ENCODE peak calls at places on chromosome 14, in eight cellular contexts. One of them, this sample, is unnamed.

GRCh38 chr14:64715146-64715627 is 11.0 kb downstream of the PLEKHG3 start:
- DNase-seq in mucosa of gallbladder: no peak
- DNase-seq in caudate nucleus: no peak
- DNase-seq in uterus: no peak
- DNase-seq in HFF-Myc: no peak
- DNase-seq in A549: no peak
- DNase-seq in cardiac fibroblast: no peak
- DNase-seq in T follicular helper cell: no peak
- DNase-seq in this sample: no peak

GRCh38 chr14:96090441-96091148 is 51.4 kb downstream of the C14orf132 start:
- DNase-seq in T follicular helper cell: no peak
- DNase-seq in caudate nucleus: peak
- DNase-seq in cardiac fibroblast: peak
- DNase-seq in HFF-Myc: no peak
- DNase-seq in mucosa of gallbladder: peak
- DNase-seq in A549: no peak
- DNase-seq in uterus: peak
- DNase-seq in this sample: no peak

GRCh38 chr14:72516936-72517408 is 376.9 kb downstream of the DPF3 start:
- DNase-seq in uterus: peak
- DNase-seq in A549: no peak
- DNase-seq in cardiac fibroblast: peak
- DNase-seq in T follicular helper cell: peak
- DNase-seq in mucosa of gallbladder: peak
- DNase-seq in caudate nucleus: peak
- DNase-seq in HFF-Myc: peak
- DNase-seq in this sample: peak

GRCh38 chr14:61409782-61410181 is 88.4 kb downstream of the PRKCH start:
- DNase-seq in caudate nucleus: no peak
- DNase-seq in HFF-Myc: no peak
- DNase-seq in T follicular helper cell: no peak
- DNase-seq in cardiac fibroblast: no peak
- DNase-seq in uterus: no peak
- DNase-seq in A549: no peak
- DNase-seq in mucosa of gallbladder: no peak
- DNase-seq in this sample: no peak

GRCh38 chr14:61051046-61051445 is 70.0 kb downstream of the SLC38A6 start:
- DNase-seq in T follicular helper cell: no peak
- DNase-seq in caudate nucleus: no peak
- DNase-seq in cardiac fibroblast: no peak
- DNase-seq in A549: no peak
- DNase-seq in HFF-Myc: no peak
- DNase-seq in uterus: no peak
- DNase-seq in mucosa of gallbladder: no peak
- DNase-seq in this sample: no peak

GRCh38 chr14:104795781-104796681 is 483 bp upstream of the AKT1 start:
- DNase-seq in T follicular helper cell: peak
- DNase-seq in mucosa of gallbladder: no peak
- DNase-seq in HFF-Myc: no peak
- DNase-seq in uterus: no peak
- DNase-seq in A549: peak
- DNase-seq in cardiac fibroblast: peak
- DNase-seq in caudate nucleus: no peak
- DNase-seq in this sample: no peak

GRCh38 chr14:75242546-75243273 is 35.9 kb upstream of the FOS start:
- DNase-seq in T follicular helper cell: no peak
- DNase-seq in caudate nucleus: no peak
- DNase-seq in A549: no peak
- DNase-seq in HFF-Myc: peak
- DNase-seq in cardiac fibroblast: peak
- DNase-seq in mucosa of gallbladder: no peak
- DNase-seq in uterus: no peak
- DNase-seq in this sample: no peak

GRCh38 chr14:41636492-41637392 is 30.1 kb downstream of the LRFN5 start:
- DNase-seq in cardiac fibroblast: no peak
- DNase-seq in T follicular helper cell: no peak
- DNase-seq in caudate nucleus: no peak
- DNase-seq in uterus: no peak
- DNase-seq in HFF-Myc: no peak
- DNase-seq in mucosa of gallbladder: no peak
- DNase-seq in A549: no peak
- DNase-seq in this sample: no peak

GRCh38 chr14:48748151-48748550 is 838.0 kb downstream of the RPS29 start:
- DNase-seq in HFF-Myc: no peak
- DNase-seq in T follicular helper cell: no peak
- DNase-seq in caudate nucleus: no peak
- DNase-seq in A549: no peak
- DNase-seq in uterus: no peak
- DNase-seq in cardiac fibroblast: no peak
- DNase-seq in mucosa of gallbladder: no peak
- DNase-seq in this sample: no peak

GRCh38 chr14:91415794-91416743 is 1.6 kb downstream of the CCDC88C start:
- DNase-seq in caudate nucleus: no peak
- DNase-seq in mucosa of gallbladder: no peak
- DNase-seq in cardiac fibroblast: no peak
- DNase-seq in HFF-Myc: no peak
- DNase-seq in A549: no peak
- DNase-seq in T follicular helper cell: peak
- DNase-seq in uterus: no peak
- DNase-seq in this sample: no peak

GRCh38 chr14:36068777-36069534 is 107.6 kb downstream of the PTCSC3 start:
- DNase-seq in mucosa of gallbladder: no peak
- DNase-seq in cardiac fibroblast: peak
- DNase-seq in uterus: no peak
- DNase-seq in A549: no peak
- DNase-seq in T follicular helper cell: no peak
- DNase-seq in caudate nucleus: no peak
- DNase-seq in HFF-Myc: no peak
- DNase-seq in this sample: no peak

GRCh38 chr14:78005325-78005724 is 164.8 kb upstream of the NRXN3 start:
- DNase-seq in HFF-Myc: no peak
- DNase-seq in uterus: no peak
- DNase-seq in mucosa of gallbladder: no peak
- DNase-seq in A549: peak
- DNase-seq in caudate nucleus: no peak
- DNase-seq in T follicular helper cell: no peak
- DNase-seq in cardiac fibroblast: peak
- DNase-seq in this sample: no peak

GRCh38 chr14:92632546-92633273 is 115.7 kb downstream of the LGMN start:
- DNase-seq in T follicular helper cell: no peak
- DNase-seq in cardiac fibroblast: no peak
- DNase-seq in mucosa of gallbladder: no peak
- DNase-seq in uterus: no peak
- DNase-seq in A549: no peak
- DNase-seq in caudate nucleus: no peak
- DNase-seq in HFF-Myc: no peak
- DNase-seq in this sample: no peak

GRCh38 chr14:68210729-68211299 is 391.2 kb downstream of the RAD51B start:
- DNase-seq in A549: no peak
- DNase-seq in uterus: no peak
- DNase-seq in HFF-Myc: peak
- DNase-seq in caudate nucleus: no peak
- DNase-seq in cardiac fibroblast: peak
- DNase-seq in mucosa of gallbladder: no peak
- DNase-seq in T follicular helper cell: no peak
- DNase-seq in this sample: no peak

GRCh38 chr14:30252151-30252550 is 306.8 kb upstream of the G2E3 start:
- DNase-seq in uterus: no peak
- DNase-seq in T follicular helper cell: no peak
- DNase-seq in mucosa of gallbladder: no peak
- DNase-seq in cardiac fibroblast: no peak
- DNase-seq in HFF-Myc: no peak
- DNase-seq in A549: no peak
- DNase-seq in caudate nucleus: no peak
- DNase-seq in this sample: no peak

GRCh38 chr14:80629606-80630005 is 311.9 kb downstream of the CEP128 start:
- DNase-seq in uterus: no peak
- DNase-seq in T follicular helper cell: no peak
- DNase-seq in HFF-Myc: no peak
- DNase-seq in mucosa of gallbladder: no peak
- DNase-seq in cardiac fibroblast: peak
- DNase-seq in A549: no peak
- DNase-seq in caudate nucleus: no peak
- DNase-seq in this sample: no peak

This sample was measured in neural crest cell.